ENCODE peak calls at places on chromosome 19, in ten cellular contexts. One of them, this sample, is unnamed.

GRCh38 chr19:49409441-49410029 is 13.7 kb downstream of the PTH2 start:
- DNase-seq in tibial nerve: no peak
- DNase-seq in upper lobe of left lung: no peak
- DNase-seq in transverse colon: no peak
- DNase-seq in ovary: no peak
- DNase-seq in A549: no peak
- DNase-seq in HepG2: no peak
- DNase-seq in stomach: no peak
- DNase-seq in H1: no peak
- DNase-seq in esophagus muscularis mucosa: no peak
- DNase-seq in this sample: no peak

GRCh38 chr19:56942749-56943148 is 102.2 kb upstream of the PEG3 start:
- DNase-seq in tibial nerve: no peak
- DNase-seq in upper lobe of left lung: peak
- DNase-seq in transverse colon: peak
- DNase-seq in ovary: peak
- DNase-seq in A549: no peak
- DNase-seq in HepG2: no peak
- DNase-seq in stomach: peak
- DNase-seq in H1: no peak
- DNase-seq in esophagus muscularis mucosa: no peak
- DNase-seq in this sample: peak

GRCh38 chr19:39499082-39499642 is 415 bp downstream of the DLL3 start:
- DNase-seq in tibial nerve: no peak
- DNase-seq in upper lobe of left lung: no peak
- DNase-seq in transverse colon: no peak
- DNase-seq in ovary: no peak
- DNase-seq in A549: no peak
- DNase-seq in HepG2: no peak
- DNase-seq in stomach: no peak
- DNase-seq in H1: peak
- DNase-seq in esophagus muscularis mucosa: no peak
- DNase-seq in this sample: no peak

GRCh38 chr19:51480590-51480989 is 2.3 kb downstream of the CEACAM18 start:
- DNase-seq in tibial nerve: no peak
- DNase-seq in upper lobe of left lung: no peak
- DNase-seq in transverse colon: no peak
- DNase-seq in ovary: no peak
- DNase-seq in A549: no peak
- DNase-seq in HepG2: peak
- DNase-seq in stomach: no peak
- DNase-seq in H1: no peak
- DNase-seq in esophagus muscularis mucosa: no peak
- DNase-seq in this sample: peak

GRCh38 chr19:30969586-30969985 is 379.6 kb downstream of the TSHZ3 start:
- DNase-seq in tibial nerve: no peak
- DNase-seq in upper lobe of left lung: no peak
- DNase-seq in transverse colon: no peak
- DNase-seq in ovary: no peak
- DNase-seq in A549: no peak
- DNase-seq in HepG2: no peak
- DNase-seq in stomach: no peak
- DNase-seq in H1: no peak
- DNase-seq in esophagus muscularis mucosa: no peak
- DNase-seq in this sample: no peak

GRCh38 chr19:281992-282391 is 9.2 kb downstream of the PLPP2 start:
- DNase-seq in tibial nerve: no peak
- DNase-seq in upper lobe of left lung: no peak
- DNase-seq in transverse colon: no peak
- DNase-seq in ovary: no peak
- DNase-seq in A549: no peak
- DNase-seq in HepG2: no peak
- DNase-seq in stomach: no peak
- DNase-seq in H1: peak
- DNase-seq in esophagus muscularis mucosa: no peak
- DNase-seq in this sample: no peak

GRCh38 chr19:45638930-45639729 is at the start of gene EML2:
- DNase-seq in tibial nerve: no peak
- DNase-seq in upper lobe of left lung: peak
- DNase-seq in transverse colon: peak
- DNase-seq in ovary: peak
- DNase-seq in A549: peak
- DNase-seq in HepG2: peak
- DNase-seq in stomach: peak
- DNase-seq in H1: peak
- DNase-seq in esophagus muscularis mucosa: no peak
- DNase-seq in this sample: no peak

GRCh38 chr19:45767881-45768643 is 990 bp downstream of the SIX5 start:
- DNase-seq in tibial nerve: no peak
- DNase-seq in upper lobe of left lung: peak
- DNase-seq in transverse colon: peak
- DNase-seq in ovary: peak
- DNase-seq in A549: peak
- DNase-seq in HepG2: peak
- DNase-seq in stomach: peak
- DNase-seq in H1: peak
- DNase-seq in esophagus muscularis mucosa: no peak
- DNase-seq in this sample: peak

DNA sequence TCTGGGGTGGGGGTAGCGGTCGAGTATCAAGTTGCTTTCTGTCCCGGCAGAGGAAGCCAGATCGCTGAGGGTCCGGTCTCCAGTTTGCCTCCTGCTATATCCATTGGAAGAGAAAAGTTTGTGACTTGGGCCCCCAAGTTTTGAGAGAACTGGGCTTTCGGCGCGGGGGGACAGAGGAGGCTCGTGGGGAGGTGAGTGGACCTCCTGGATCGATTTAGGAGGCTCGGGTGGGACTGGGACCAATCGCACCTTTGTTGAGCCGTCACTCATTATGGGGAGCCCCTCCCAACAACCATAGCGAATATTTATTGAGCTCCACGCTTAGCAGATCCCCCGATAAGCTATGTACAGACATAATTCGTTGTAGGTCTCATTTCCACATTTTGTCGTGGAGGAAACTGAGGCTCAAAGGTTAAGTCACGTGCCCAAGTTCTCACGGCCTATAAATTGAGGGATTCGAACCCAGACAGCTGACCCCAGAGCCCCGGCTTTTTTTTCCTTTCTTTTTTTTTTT is 909 bp downstream of the RFXANK start:
- DNase-seq in tibial nerve: no peak
- DNase-seq in upper lobe of left lung: no peak
- DNase-seq in transverse colon: no peak
- DNase-seq in ovary: no peak
- DNase-seq in A549: no peak
- DNase-seq in HepG2: no peak
- DNase-seq in stomach: no peak
- DNase-seq in H1: no peak
- DNase-seq in esophagus muscularis mucosa: no peak
- DNase-seq in this sample: no peak
- TF ChIP-seq EP300 in tibial nerve: no peak
- TF ChIP-seq EP300 in upper lobe of left lung: no peak
- TF ChIP-seq EP300 in transverse colon: no peak
- TF ChIP-seq EP300 in ovary: no peak
- TF ChIP-seq EP300 in A549: no peak
- TF ChIP-seq EP300 in HepG2: no peak
- TF ChIP-seq EP300 in stomach: no peak
- TF ChIP-seq EP300 in H1: no peak
- TF ChIP-seq EP300 in esophagus muscularis mucosa: no peak
- TF ChIP-seq EP300 in this sample: no peak

GRCh38 chr19:11152318-11153062 is 3.1 kb downstream of the SPC24 start:
- DNase-seq in tibial nerve: peak
- DNase-seq in upper lobe of left lung: peak
- DNase-seq in transverse colon: peak
- DNase-seq in ovary: peak
- DNase-seq in A549: peak
- DNase-seq in HepG2: no peak
- DNase-seq in stomach: peak
- DNase-seq in H1: no peak
- DNase-seq in esophagus muscularis mucosa: peak
- DNase-seq in this sample: peak

GRCh38 chr19:11159598-11160001 is 4.0 kb upstream of the SPC24 start:
- DNase-seq in tibial nerve: no peak
- DNase-seq in upper lobe of left lung: no peak
- DNase-seq in transverse colon: no peak
- DNase-seq in ovary: no peak
- DNase-seq in A549: no peak
- DNase-seq in HepG2: no peak
- DNase-seq in stomach: no peak
- DNase-seq in H1: no peak
- DNase-seq in esophagus muscularis mucosa: no peak
- DNase-seq in this sample: peak

GRCh38 chr19:11151181-11151580 is 4.4 kb downstream of the SPC24 start:
- DNase-seq in tibial nerve: no peak
- DNase-seq in upper lobe of left lung: no peak
- DNase-seq in transverse colon: no peak
- DNase-seq in ovary: no peak
- DNase-seq in A549: no peak
- DNase-seq in HepG2: no peak
- DNase-seq in stomach: no peak
- DNase-seq in H1: no peak
- DNase-seq in esophagus muscularis mucosa: no peak
- DNase-seq in this sample: no peak

GRCh38 chr19:11154683-11155047 is 917 bp downstream of the SPC24 start:
- DNase-seq in tibial nerve: no peak
- DNase-seq in upper lobe of left lung: no peak
- DNase-seq in transverse colon: no peak
- DNase-seq in ovary: no peak
- DNase-seq in A549: no peak
- DNase-seq in HepG2: no peak
- DNase-seq in stomach: no peak
- DNase-seq in H1: no peak
- DNase-seq in esophagus muscularis mucosa: no peak
- DNase-seq in this sample: no peak

GRCh38 chr19:11155373-11156120 is at the start of gene SPC24:
- DNase-seq in tibial nerve: peak
- DNase-seq in upper lobe of left lung: peak
- DNase-seq in transverse colon: peak
- DNase-seq in ovary: peak
- DNase-seq in A549: peak
- DNase-seq in HepG2: peak
- DNase-seq in stomach: peak
- DNase-seq in H1: peak
- DNase-seq in esophagus muscularis mucosa: peak
- DNase-seq in this sample: peak
- TF ChIP-seq POLR2A in tibial nerve: no peak
- TF ChIP-seq POLR2A in upper lobe of left lung: no peak
- TF ChIP-seq POLR2A in transverse colon: no peak
- TF ChIP-seq POLR2A in ovary: no peak
- TF ChIP-seq POLR2A in A549: peak
- TF ChIP-seq POLR2A in HepG2: peak
- TF ChIP-seq POLR2A in stomach: no peak
- TF ChIP-seq POLR2A in H1: peak
- TF ChIP-seq POLR2A in esophagus muscularis mucosa: no peak
- TF ChIP-seq POLR2A in this sample: no peak

GRCh38 chr19:47374876-47375693 is 26.0 kb downstream of the DHX34 start:
- DNase-seq in tibial nerve: no peak
- DNase-seq in upper lobe of left lung: no peak
- DNase-seq in transverse colon: no peak
- DNase-seq in ovary: no peak
- DNase-seq in A549: no peak
- DNase-seq in HepG2: no peak
- DNase-seq in stomach: no peak
- DNase-seq in H1: no peak
- DNase-seq in esophagus muscularis mucosa: no peak
- DNase-seq in this sample: no peak

GRCh38 chr19:47373246-47374240 is 24.4 kb downstream of the DHX34 start:
- DNase-seq in tibial nerve: no peak
- DNase-seq in upper lobe of left lung: no peak
- DNase-seq in transverse colon: no peak
- DNase-seq in ovary: no peak
- DNase-seq in A549: no peak
- DNase-seq in HepG2: no peak
- DNase-seq in stomach: no peak
- DNase-seq in H1: no peak
- DNase-seq in esophagus muscularis mucosa: no peak
- DNase-seq in this sample: no peak

GRCh38 chr19:47372603-47373002 is 23.5 kb downstream of the DHX34 start:
- DNase-seq in tibial nerve: no peak
- DNase-seq in upper lobe of left lung: no peak
- DNase-seq in transverse colon: no peak
- DNase-seq in ovary: no peak
- DNase-seq in A549: no peak
- DNase-seq in HepG2: no peak
- DNase-seq in stomach: no peak
- DNase-seq in H1: no peak
- DNase-seq in esophagus muscularis mucosa: no peak
- DNase-seq in this sample: no peak

GRCh38 chr19:47369923-47370625 is 21.0 kb downstream of the DHX34 start:
- DNase-seq in tibial nerve: no peak
- DNase-seq in upper lobe of left lung: peak
- DNase-seq in transverse colon: no peak
- DNase-seq in ovary: no peak
- DNase-seq in A549: no peak
- DNase-seq in HepG2: no peak
- DNase-seq in stomach: no peak
- DNase-seq in H1: no peak
- DNase-seq in esophagus muscularis mucosa: no peak
- DNase-seq in this sample: no peak

DNA sequence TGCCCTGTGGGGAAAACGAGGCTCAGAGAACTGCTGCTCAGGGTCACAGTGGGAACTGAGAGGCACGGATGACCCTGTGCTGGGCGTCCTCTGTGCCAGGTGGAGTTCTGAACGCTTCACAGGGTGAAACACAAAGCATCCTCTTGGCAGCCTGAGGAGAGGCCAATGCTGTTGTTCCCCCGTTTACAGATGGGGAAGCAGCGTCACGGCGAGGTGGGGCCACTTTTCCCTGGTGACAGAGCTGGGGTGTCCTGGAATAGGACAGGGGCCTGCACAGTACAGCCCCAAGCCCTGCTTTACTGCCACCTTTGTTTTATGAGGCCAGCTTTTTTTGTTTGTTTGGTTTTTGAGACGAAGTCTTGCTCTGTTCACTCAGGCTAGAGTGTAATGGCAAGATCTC is 22.2 kb downstream of the DHX34 start:
- DNase-seq in tibial nerve: no peak
- DNase-seq in upper lobe of left lung: no peak
- DNase-seq in transverse colon: no peak
- DNase-seq in ovary: no peak
- DNase-seq in A549: no peak
- DNase-seq in HepG2: no peak
- DNase-seq in stomach: no peak
- DNase-seq in H1: no peak
- DNase-seq in esophagus muscularis mucosa: no peak
- DNase-seq in this sample: no peak
- H3K27ac ChIP-seq in tibial nerve: no peak
- H3K27ac ChIP-seq in upper lobe of left lung: peak
- H3K27ac ChIP-seq in transverse colon: no peak
- H3K27ac ChIP-seq in ovary: no peak
- H3K27ac ChIP-seq in A549: no peak
- H3K27ac ChIP-seq in HepG2: no peak
- H3K27ac ChIP-seq in stomach: no peak
- H3K27ac ChIP-seq in H1: no peak
- H3K27ac ChIP-seq in esophagus muscularis mucosa: no peak
- H3K27ac ChIP-seq in this sample: no peak

GRCh38 chr19:8262431-8262830 is 45.7 kb downstream of the CD320 start:
- DNase-seq in tibial nerve: no peak
- DNase-seq in upper lobe of left lung: no peak
- DNase-seq in transverse colon: no peak
- DNase-seq in ovary: peak
- DNase-seq in A549: no peak
- DNase-seq in HepG2: no peak
- DNase-seq in stomach: peak
- DNase-seq in H1: peak
- DNase-seq in esophagus muscularis mucosa: no peak
- DNase-seq in this sample: peak

GRCh38 chr19:8261347-8261746 is 46.8 kb downstream of the CD320 start:
- DNase-seq in tibial nerve: no peak
- DNase-seq in upper lobe of left lung: peak
- DNase-seq in transverse colon: no peak
- DNase-seq in ovary: no peak
- DNase-seq in A549: no peak
- DNase-seq in HepG2: no peak
- DNase-seq in stomach: no peak
- DNase-seq in H1: no peak
- DNase-seq in esophagus muscularis mucosa: no peak
- DNase-seq in this sample: no peak

GRCh38 chr19:8261881-8262280 is 46.3 kb downstream of the CD320 start:
- DNase-seq in tibial nerve: no peak
- DNase-seq in upper lobe of left lung: no peak
- DNase-seq in transverse colon: no peak
- DNase-seq in ovary: peak
- DNase-seq in A549: no peak
- DNase-seq in HepG2: no peak
- DNase-seq in stomach: peak
- DNase-seq in H1: no peak
- DNase-seq in esophagus muscularis mucosa: no peak
- DNase-seq in this sample: peak

GRCh38 chr19:8259142-8259921 is 48.8 kb downstream of the CD320 start:
- DNase-seq in tibial nerve: no peak
- DNase-seq in upper lobe of left lung: no peak
- DNase-seq in transverse colon: no peak
- DNase-seq in ovary: peak
- DNase-seq in A549: no peak
- DNase-seq in HepG2: no peak
- DNase-seq in stomach: no peak
- DNase-seq in H1: no peak
- DNase-seq in esophagus muscularis mucosa: no peak
- DNase-seq in this sample: peak

DNA sequence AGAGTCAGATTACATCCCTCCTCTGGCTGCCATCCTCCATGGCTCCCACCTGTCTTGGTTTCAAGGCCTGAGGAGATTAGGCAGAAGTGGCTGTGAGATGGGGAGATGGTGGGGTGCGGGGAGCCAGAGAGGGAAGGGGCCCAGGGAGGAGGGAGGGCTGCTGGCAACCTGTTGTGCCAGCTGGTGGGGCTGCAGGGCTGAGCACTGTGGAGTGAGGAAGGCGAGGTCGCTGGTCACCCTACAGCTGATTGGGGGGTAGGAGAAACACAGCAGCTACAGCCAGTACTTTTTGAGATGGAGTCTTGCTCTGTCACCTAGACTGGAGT is 48.3 kb downstream of the CD320 start:
- DNase-seq in tibial nerve: no peak
- DNase-seq in upper lobe of left lung: no peak
- DNase-seq in transverse colon: no peak
- DNase-seq in ovary: peak
- DNase-seq in A549: no peak
- DNase-seq in HepG2: no peak
- DNase-seq in stomach: no peak
- DNase-seq in H1: no peak
- DNase-seq in esophagus muscularis mucosa: no peak
- DNase-seq in this sample: peak
- TF ChIP-seq EP300 in tibial nerve: no peak
- TF ChIP-seq EP300 in upper lobe of left lung: no peak
- TF ChIP-seq EP300 in transverse colon: no peak
- TF ChIP-seq EP300 in ovary: no peak
- TF ChIP-seq EP300 in A549: no peak
- TF ChIP-seq EP300 in HepG2: no peak
- TF ChIP-seq EP300 in stomach: no peak
- TF ChIP-seq EP300 in H1: no peak
- TF ChIP-seq EP300 in esophagus muscularis mucosa: no peak
- TF ChIP-seq EP300 in this sample: no peak

This sample was measured in sigmoid colon.